ENCODE peak calls at places on chromosomes 6 and 20, in six cellular contexts. H is cardiac muscle cell, G is tibial artery, O is Calu3, U is body of pancreas, V is mucosa of descending colon. Z is an unnamed sample.

GRCh38 chr20:38645980-38646858 is 44.6 kb downstream of the ARHGAP40 start:
- DNase-seq in H (peak; percentile 73), G (peak; percentile 54), O (peak; percentile 95), U (peak; percentile 71), V (peak; percentile 72), Z (peak; percentile 84)

GRCh38 chr6:15879372-15880261 is 216.8 kb upstream of the DTNBP1 start:
- DNase-seq in H (peak; percentile 79), G (peak; percentile 69), O (no peak), U (peak; percentile 53), V (peak; percentile 61), Z (no peak)

GRCh38 chr20:21167261-21167660 is 41.4 kb downstream of the KIZ start:
- DNase-seq in H (no peak), G (no peak), O (no peak), U (no peak), V (no peak), Z (no peak)

GRCh38 chr6:13624871-13625288 is 9.7 kb downstream of the NOL7 start:
- DNase-seq in H (peak; percentile 58), G (no peak), O (peak; percentile 12), U (no peak), V (peak; percentile 29), Z (no peak)

GRCh38 chr6:158765509-158766068 is 53.6 kb downstream of the EZR start:
- DNase-seq in H (no peak), G (no peak), O (no peak), U (no peak), V (no peak), Z (no peak)

GRCh38 chr6:119116712-119117281 is 38.3 kb upstream of the FAM184A start:
- DNase-seq in H (no peak), G (no peak), O (no peak), U (no peak), V (no peak), Z (no peak)

GRCh38 chr20:46255440-46256104 is 52.7 kb downstream of the CDH22 start:
- DNase-seq in H (peak; percentile 61), G (peak; percentile 35), O (peak; percentile 99), U (peak; percentile 91), V (peak; percentile 89), Z (no peak)

GRCh38 chr6:45430590-45431202 is 53.0 kb upstream of the SUPT3H start:
- DNase-seq in H (no peak), G (no peak), O (no peak), U (no peak), V (no peak), Z (no peak)

GRCh38 chr6:32785781-32786533 is 22.6 kb upstream of the HLA-DQB2 start:
- DNase-seq in H (peak; percentile 77), G (peak; percentile 36), O (peak; percentile 76), U (peak; percentile 23), V (peak; percentile 71), Z (peak; percentile 27)

GRCh38 chr6:82076855-82077254 is 170.7 kb downstream of the IBTK start:
- DNase-seq in H (no peak), G (no peak), O (no peak), U (no peak), V (no peak), Z (no peak)

GRCh38 chr20:16501236-16501635 is 72.0 kb downstream of the KIF16B start:
- DNase-seq in H (no peak), G (no peak), O (no peak), U (no peak), V (no peak), Z (no peak)

GRCh38 chr20:49386848-49387605 is 95.4 kb downstream of the KCNB1 start:
- DNase-seq in H (no peak), G (no peak), O (no peak), U (no peak), V (no peak), Z (no peak)

GRCh38 chr6:36444470-36444869 is 1.7 kb downstream of the KCTD20 start:
- DNase-seq in H (peak; percentile 97), G (no peak), O (no peak), U (no peak), V (no peak), Z (no peak)

GRCh38 chr6:12313311-12313991 is 23.3 kb downstream of the EDN1 start:
- DNase-seq in H (no peak), G (no peak), O (no peak), U (no peak), V (no peak), Z (no peak)

GRCh38 chr6:20129290-20130088 is 82.8 kb downstream of the MBOAT1 start:
- DNase-seq in H (peak; percentile 4), G (no peak), O (no peak), U (no peak), V (no peak), Z (no peak)

GRCh38 chr6:138588805-138589434 is 89.6 kb upstream of the NHSL1 start:
- DNase-seq in H (peak; percentile 88), G (peak; percentile 60), O (peak; percentile 24), U (peak; percentile 64), V (peak; percentile 59), Z (peak; percentile 69)

GRCh38 chr6:151452750-151453427 is 963 bp upstream of the RMND1 start:
- DNase-seq in H (peak; percentile 33), G (peak; percentile 57), O (no peak), U (peak; percentile 25), V (peak; percentile 47), Z (no peak)

GRCh38 chr6:446418-447366 is 55.1 kb downstream of the IRF4 start:
- DNase-seq in H (no peak), G (no peak), O (no peak), U (no peak), V (peak; percentile 29), Z (no peak)

GRCh38 chr6:81401970-81402690 is 350.4 kb downstream of the TENT5A start:
- DNase-seq in H (peak; percentile 61), G (no peak), O (no peak), U (no peak), V (no peak), Z (no peak)

GRCh38 chr20:58722379-58722778 is 29.8 kb downstream of the NPEPL1 start:
- DNase-seq in H (no peak), G (no peak), O (no peak), U (no peak), V (no peak), Z (no peak)

GRCh38 chr20:33656010-33656782 is 5.9 kb upstream of the C20orf144 start:
- DNase-seq in H (no peak), G (no peak), O (no peak), U (no peak), V (no peak), Z (no peak)

GRCh38 chr6:122717350-122717749 is 62.2 kb upstream of the FABP7 start:
- DNase-seq in H (no peak), G (no peak), O (no peak), U (no peak), V (no peak), Z (no peak)

DNA sequence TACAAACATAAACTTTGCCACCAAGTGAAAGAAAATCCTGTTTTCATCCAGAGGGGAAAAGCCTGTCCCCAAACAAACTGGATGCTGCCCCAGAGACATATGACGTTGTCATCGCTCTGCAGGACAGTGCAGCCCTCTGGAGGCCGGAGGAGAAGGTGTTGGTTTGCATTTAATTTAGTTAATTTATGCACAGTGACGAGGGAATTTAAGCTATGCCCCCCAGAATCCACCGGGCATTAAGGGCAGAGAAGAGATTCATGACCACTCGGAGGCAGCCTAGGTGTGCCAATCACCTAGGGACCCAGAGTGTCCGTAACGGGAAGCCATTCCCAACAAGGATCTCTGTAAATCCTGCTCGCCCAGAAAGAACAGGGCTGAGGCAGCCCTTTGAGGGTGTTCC is 45.1 kb downstream of the NINL start:
- DNase-seq in H (no peak), G (no peak), O (no peak), U (no peak), V (peak; percentile 20), Z (no peak)
- TF ChIP-seq CTCF in H (peak; percentile 46), G (peak; percentile 32), O (no peak), U (no peak), V (no peak), Z (peak; percentile 32)

GRCh38 chr6:7152467-7152866 is 44.7 kb downstream of the RREB1 start:
- DNase-seq in H (no peak), G (no peak), O (no peak), U (no peak), V (peak; percentile 33), Z (no peak)

GRCh38 chr6:7150381-7151064 is 42.8 kb downstream of the RREB1 start:
- DNase-seq in H (no peak), G (no peak), O (no peak), U (no peak), V (peak; percentile 21), Z (no peak)

GRCh38 chr6:7153807-7154206 is 46.0 kb downstream of the RREB1 start:
- DNase-seq in H (no peak), G (no peak), O (no peak), U (no peak), V (peak; percentile 10), Z (no peak)

GRCh38 chr6:7148100-7148822 is 40.5 kb downstream of the RREB1 start:
- DNase-seq in H (no peak), G (no peak), O (no peak), U (no peak), V (no peak), Z (no peak)

DNA sequence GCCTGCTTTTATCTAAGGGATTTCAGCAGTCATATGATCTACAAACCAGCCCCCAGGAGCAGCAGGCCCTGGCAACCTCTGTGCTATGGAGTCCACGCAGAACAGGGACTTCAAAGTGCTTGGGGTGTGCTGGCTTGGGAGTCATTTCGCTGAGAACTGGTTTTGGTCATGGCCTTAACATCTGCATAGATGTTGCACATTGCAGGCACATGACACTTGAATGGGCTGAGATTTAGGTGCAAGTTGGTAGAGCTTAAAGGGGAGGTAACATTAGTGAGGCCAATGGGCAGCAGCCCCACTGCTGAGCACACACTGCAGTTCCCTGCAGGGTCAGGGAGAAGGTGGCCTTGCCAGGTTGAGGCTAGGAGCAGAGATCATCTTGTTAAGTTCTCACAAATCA is 43.6 kb downstream of the RREB1 start:
- DNase-seq in H (no peak), G (no peak), O (no peak), U (no peak), V (no peak), Z (no peak)
- TF ChIP-seq CTCF in H (no peak), G (no peak), O (no peak), U (no peak), V (no peak), Z (no peak)

GRCh38 chr6:113094781-113095180 is 747.7 kb downstream of the RFPL4B start:
- DNase-seq in H (peak; percentile 34), G (no peak), O (no peak), U (no peak), V (no peak), Z (no peak)

GRCh38 chr6:113083947-113084346 is 736.8 kb downstream of the RFPL4B start:
- DNase-seq in H (no peak), G (no peak), O (no peak), U (no peak), V (no peak), Z (no peak)

GRCh38 chr6:113092795-113093194 is 745.7 kb downstream of the RFPL4B start:
- DNase-seq in H (no peak), G (no peak), O (no peak), U (no peak), V (no peak), Z (no peak)

GRCh38 chr6:113089056-113089455 is 741.9 kb downstream of the RFPL4B start:
- DNase-seq in H (no peak), G (no peak), O (no peak), U (no peak), V (no peak), Z (no peak)
- TF ChIP-seq CTCF in H (no peak), G (no peak), O (no peak), U (no peak), V (no peak), Z (no peak)

GRCh38 chr6:39585641-39586040 is 139.6 kb downstream of the KIF6 start:
- DNase-seq in H (no peak), G (no peak), O (no peak), U (no peak), V (no peak), Z (no peak)
- TF ChIP-seq CTCF in H (no peak), G (no peak), O (no peak), U (no peak), V (no peak), Z (no peak)